ENCODE peak calls at places on chromosomes 2 and 18, in seven cellular contexts. S is osteoblast, A is fibroblast of lung, Q is ovary, U is psoas muscle, C is heart left ventricle, G is suprapubic skin. D is an unnamed sample.

GRCh38 chr2:55498582-55498981 is 20.9 kb upstream of the CFAP36 start:
- DNase-seq in G (no peak), A (no peak), C (no peak), Q (no peak), S (no peak), U (no peak), D (no peak)

GRCh38 chr2:100891911-100892642 is 72.1 kb downstream of the NPAS2 start:
- DNase-seq in A (peak; percentile 77), S (peak; percentile 88), U (no peak), C (no peak), Q (no peak), G (no peak), D (no peak)

GRCh38 chr18:74127483-74127750 is 20.2 kb downstream of the FBXO15 start:
- DNase-seq in U (no peak), G (no peak), C (no peak), S (no peak), A (no peak), Q (no peak), D (no peak)

GRCh38 chr18:2547477-2548087 is 23.7 kb downstream of the METTL4 start:
- DNase-seq in A (peak; percentile 50), U (no peak), C (no peak), S (peak; percentile 48), G (no peak), Q (no peak), D (no peak)

GRCh38 chr18:48765053-48765452 is 185.7 kb downstream of the SMAD7 start:
- DNase-seq in G (no peak), C (no peak), A (no peak), S (peak; percentile 53), Q (no peak), U (peak; percentile 3), D (no peak)

GRCh38 chr2:84832772-84833461 is 48.0 kb downstream of the TRABD2A start:
- DNase-seq in Q (no peak), C (peak; percentile 28), A (no peak), S (no peak), G (no peak), U (no peak), D (no peak)

GRCh38 chr2:99420751-99421299 is 69.0 kb downstream of the REV1 start:
- DNase-seq in C (no peak), A (peak; percentile 77), Q (no peak), U (no peak), G (no peak), S (peak; percentile 57), D (no peak)

GRCh38 chr2:10654069-10654468 is 35.7 kb downstream of the NOL10 start:
- DNase-seq in C (no peak), Q (no peak), S (no peak), G (no peak), A (peak; percentile 78), U (no peak), D (no peak)

GRCh38 chr2:150162241-150162942 is 325.1 kb downstream of the RND3 start:
- DNase-seq in S (no peak), A (no peak), G (no peak), Q (no peak), U (no peak), C (no peak), D (no peak)

GRCh38 chr18:35306588-35307250 is 16.7 kb upstream of the ZSCAN30 start:
- DNase-seq in A (no peak), C (no peak), S (no peak), U (no peak), G (no peak), Q (no peak), D (no peak)
- H3K9me3 ChIP-seq in A (peaks cover 7% of the 10 kb centered on the region), C (peaks cover 100% of the 10 kb centered on the region), S (peaks cover 56% of the 10 kb centered on the region), U (peaks cover 92% of the 10 kb centered on the region), G (peaks cover 39% of the 10 kb centered on the region), Q (peaks cover 47% of the 10 kb centered on the region), D (peaks cover 13% of the 10 kb centered on the region)

DNA sequence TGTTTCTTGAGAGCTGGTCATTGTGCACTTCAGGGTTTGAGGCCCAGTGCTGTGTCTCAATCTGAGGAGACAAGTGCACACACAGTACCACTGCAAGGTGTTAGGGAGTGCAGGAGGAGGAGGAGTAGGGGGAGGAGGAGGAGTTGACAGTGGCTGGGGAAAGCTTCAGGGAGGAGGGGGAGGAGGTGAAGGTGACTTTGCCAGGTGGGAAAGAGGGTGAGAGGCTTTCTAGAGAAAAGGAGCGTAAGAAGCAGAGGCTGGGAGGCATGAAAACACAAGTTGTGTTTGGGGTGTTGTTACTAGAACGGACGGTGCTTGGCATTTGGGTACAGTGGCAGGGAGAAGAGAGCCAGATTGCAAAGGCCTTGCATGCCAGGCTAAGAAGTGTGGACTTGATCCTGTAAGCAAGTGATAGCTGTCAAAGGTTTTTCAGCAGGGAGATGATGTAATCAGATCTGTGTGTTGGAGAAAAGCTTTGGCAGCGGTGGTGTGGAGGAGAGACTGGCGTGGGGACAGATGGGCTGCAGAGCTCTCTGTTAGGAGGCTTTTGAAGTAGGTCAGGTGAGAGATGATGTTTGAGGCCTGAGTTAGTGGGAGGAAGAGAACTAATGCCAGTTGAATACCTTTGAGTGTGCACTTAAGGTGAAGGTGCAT is 16.2 kb downstream of the TANC1 start:
- DNase-seq in A (no peak), S (no peak), Q (no peak), G (no peak), C (peak; percentile 75), U (no peak), D (no peak)
- H3K27ac ChIP-seq in A (no peak overlapping the region), S (no peak overlapping the region), Q (no peak overlapping the region), G (no peak overlapping the region), C (no peak overlapping the region), U (no peak overlapping the region), D (no peak overlapping the region)

DNA sequence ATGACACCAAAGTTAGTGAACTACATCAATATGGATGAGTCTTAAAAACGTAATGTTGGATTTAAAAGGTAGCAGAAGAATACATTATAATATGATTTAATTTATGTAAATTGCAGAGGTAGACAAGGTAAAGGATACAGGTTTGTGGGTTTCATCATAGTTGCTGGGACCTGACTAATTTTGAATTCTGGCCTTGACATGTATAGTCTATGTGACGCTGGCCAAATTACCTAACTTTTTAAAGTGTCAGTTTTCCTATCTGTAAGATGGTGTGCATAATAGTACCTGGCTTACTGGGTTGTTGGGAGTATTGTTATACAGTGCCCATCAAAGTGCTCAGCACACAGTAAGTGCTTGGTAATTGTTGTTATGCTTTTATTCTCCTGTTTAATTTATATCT is 34.5 kb downstream of the GALNT1 start:
- DNase-seq in S (no peak), C (no peak), Q (no peak), A (no peak), U (no peak), G (no peak), D (no peak)
- H3K4me1 ChIP-seq in S (peaks cover 63% of the 10 kb centered on the region), C (peaks cover 57% of the 10 kb centered on the region), Q (peaks cover 10% of the 10 kb centered on the region), A (no peaks in the 10 kb centered on the region), U (peaks cover 71% of the 10 kb centered on the region), G (peaks cover 48% of the 10 kb centered on the region), D (peaks cover 8% of the 10 kb centered on the region)

DNA sequence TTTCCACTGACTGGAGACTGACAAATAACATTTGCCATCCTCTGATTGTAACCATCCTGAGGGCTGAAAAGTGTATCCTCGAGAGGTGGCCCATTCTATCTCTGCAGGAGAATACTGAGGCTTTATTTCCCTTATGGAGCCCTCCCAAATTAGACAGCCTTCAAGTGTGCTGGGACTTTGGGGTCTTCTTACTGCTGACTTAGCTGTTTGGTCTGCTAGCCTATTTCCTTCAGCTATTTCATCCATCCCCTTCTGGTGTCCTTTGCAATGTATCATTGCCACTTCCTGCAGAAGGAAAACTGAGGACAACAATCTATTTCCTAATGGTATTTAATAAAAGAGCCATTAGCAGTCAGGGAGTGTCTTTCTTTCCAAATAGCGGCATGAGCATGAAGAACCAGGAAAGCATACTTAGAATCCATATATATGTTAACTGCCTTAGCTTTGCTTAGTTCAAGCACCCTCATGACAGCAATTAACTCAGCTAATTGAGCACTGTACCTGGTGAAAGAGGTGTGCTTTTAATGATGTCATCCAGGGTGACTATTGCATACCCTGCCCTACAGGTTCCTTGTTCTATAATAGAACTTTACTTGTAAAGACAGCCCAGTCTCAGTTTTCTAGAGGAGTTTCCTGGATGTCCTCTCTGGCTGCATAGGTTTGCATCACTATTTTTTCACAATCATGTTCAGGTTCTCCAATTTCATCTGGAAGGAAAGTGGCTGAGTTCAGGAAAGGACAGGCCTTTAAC is 24.0 kb downstream of the CMPK2 start:
- DNase-seq in S (no peak), Q (no peak), C (no peak), A (no peak), U (no peak), G (no peak), D (no peak)
- H3K9me3 ChIP-seq in S (peaks cover 14% of the 10 kb centered on the region), Q (peaks cover 22% of the 10 kb centered on the region), C (peaks cover 75% of the 10 kb centered on the region), A (no peaks in the 10 kb centered on the region), U (peaks cover 47% of the 10 kb centered on the region), G (peaks cover 42% of the 10 kb centered on the region), D (peaks cover 16% of the 10 kb centered on the region)

DNA sequence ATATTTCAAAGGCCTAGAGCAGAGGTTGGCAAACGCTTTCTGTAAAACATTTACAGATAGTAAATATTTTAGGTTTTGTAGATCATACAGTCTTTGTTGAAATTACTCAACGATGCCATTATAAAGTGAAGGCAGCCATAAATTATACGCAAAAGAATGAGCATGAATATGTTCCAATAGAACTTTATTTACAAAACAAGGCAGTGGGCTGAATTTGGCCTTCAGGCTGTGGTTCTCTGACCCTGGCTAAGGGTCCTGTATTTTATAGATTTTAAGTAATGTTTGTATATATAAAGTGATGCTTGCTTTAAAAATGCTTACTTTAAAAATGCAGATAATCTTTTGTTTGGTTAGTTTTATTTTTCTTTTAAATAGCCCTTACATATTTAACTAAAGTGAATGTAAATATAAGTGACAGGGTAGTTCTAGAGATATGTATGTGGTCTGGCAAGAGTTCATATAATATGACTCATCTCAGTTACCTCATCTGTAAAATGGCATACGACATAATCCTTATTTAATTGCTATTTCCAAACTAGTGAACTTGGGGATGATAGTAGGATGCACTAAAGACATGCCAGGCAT is 51.7 kb upstream of the ATP5MC3 start:
- DNase-seq in C (no peak), G (no peak), Q (no peak), A (peak; percentile 62), U (no peak), S (no peak), D (no peak)
- H3K27ac ChIP-seq in C (no peak overlapping the region), G (no peak overlapping the region), Q (no peak overlapping the region), A (no peak overlapping the region), U (no peak overlapping the region), S (no peak overlapping the region), D (no peak overlapping the region)

D was measured in aorta.